ENCODE peak calls at places on chromosomes 1 and 21, in seven cellular contexts. J is GM12878, P is H1, X is GM12892, V is K562, Y is SK-N-SH, N is HepG2. K is an unnamed sample.

GRCh38 chr1:207035877-207036558 is 3.5 kb upstream of the C1orf116 start:
- DNase-seq in V (no peak), J (no peak), P (no peak), X (no peak), N (no peak), Y (no peak), K (no peak)

GRCh38 chr1:201653238-201653637 is 114.3 kb downstream of the NAV1 start:
- DNase-seq in N (no peak), J (no peak), Y (no peak), P (no peak), X (no peak), V (no peak), K (no peak)

GRCh38 chr1:179708434-179709195 is 34.5 kb upstream of the FAM163A start:
- DNase-seq in P (no peak), V (no peak), X (no peak), J (no peak), N (no peak), Y (no peak), K (no peak)

GRCh38 chr1:183859865-183860264 is 54.9 kb downstream of the RGL1 start:
- DNase-seq in N (peak), P (no peak), J (no peak), V (no peak), Y (no peak), X (no peak), K (no peak)

GRCh38 chr1:55179177-55179835 is 35.9 kb downstream of the USP24 start:
- DNase-seq in P (no peak), J (no peak), Y (no peak), V (peak), X (no peak), N (no peak), K (no peak)

GRCh38 chr1:71908871-71909390 is 373.4 kb downstream of the NEGR1 start:
- DNase-seq in X (no peak), N (no peak), V (no peak), P (no peak), Y (no peak), J (no peak), K (no peak)

GRCh38 chr1:98121661-98122060 is 200.8 kb upstream of the DPYD start:
- DNase-seq in Y (no peak), X (no peak), N (no peak), V (no peak), P (no peak), J (no peak), K (no peak)

GRCh38 chr1:152745289-152745704 is 12.5 kb upstream of the KPRP start:
- DNase-seq in N (peak), J (no peak), X (no peak), V (no peak), Y (no peak), P (no peak), K (no peak)

GRCh38 chr1:100250264-100250663 is 630 bp upstream of the DBT start:
- DNase-seq in Y (no peak), J (no peak), X (no peak), N (no peak), P (no peak), V (no peak), K (no peak)

GRCh38 chr1:30445449-30445848 is 277.9 kb downstream of the MATN1 start:
- DNase-seq in Y (no peak), X (no peak), N (no peak), P (peak), V (no peak), J (no peak), K (no peak)

GRCh38 chr1:6485937-6486250 is 5.6 kb downstream of the PLEKHG5 start:
- DNase-seq in J (no peak), Y (no peak), N (no peak), P (no peak), V (no peak), X (no peak), K (no peak)

GRCh38 chr1:45375104-45376090 is 35.2 kb upstream of the MUTYH start:
- DNase-seq in N (no peak), P (no peak), V (no peak), J (no peak), Y (no peak), X (no peak), K (no peak)

GRCh38 chr1:93338426-93338825 is 7.3 kb upstream of the DR1 start:
- DNase-seq in X (no peak), V (no peak), N (no peak), J (no peak), P (no peak), Y (no peak), K (no peak)

GRCh38 chr21:42118121-42118795 is 47.1 kb downstream of the UMODL1 start:
- DNase-seq in X (no peak), N (no peak), J (no peak), V (no peak), Y (no peak), P (no peak), K (no peak)

GRCh38 chr1:94069649-94070285 is 51.2 kb downstream of the ABCA4 start:
- DNase-seq in J (no peak), P (no peak), N (no peak), Y (no peak), V (no peak), X (no peak), K (no peak)

GRCh38 chr21:28624626-28625025 is 368.1 kb downstream of the LTN1 start:
- DNase-seq in N (no peak), X (no peak), J (no peak), Y (no peak), P (no peak), V (no peak), K (no peak)

GRCh38 chr1:64845831-64846425 is 101.1 kb downstream of the RAVER2 start:
- DNase-seq in N (no peak), P (no peak), V (no peak), J (no peak), X (no peak), Y (no peak), K (no peak)

GRCh38 chr1:155964193-155964592 is 14.2 kb downstream of the ARHGEF2 start:
- DNase-seq in J (no peak), N (no peak), X (no peak), Y (no peak), P (no peak), V (no peak), K (no peak)

GRCh38 chr1:17438176-17438976 is 1.1 kb downstream of the RCC2 start:
- DNase-seq in J (no peak), Y (peak), P (peak), V (peak), N (peak), X (peak), K (no peak)

GRCh38 chr1:9852410-9853301 is 28.9 kb upstream of the CLSTN1 start:
- DNase-seq in J (no peak), N (no peak), V (no peak), X (no peak), Y (peak), P (no peak), K (no peak)

GRCh38 chr1:192973202-192973601 is 86.0 kb downstream of the UCHL5 start:
- DNase-seq in X (no peak), Y (no peak), J (no peak), N (no peak), V (no peak), P (no peak), K (no peak)

GRCh38 chr1:151905070-151905442 is 4.3 kb downstream of the THEM4 start:
- DNase-seq in J (no peak), Y (no peak), N (no peak), P (no peak), V (no peak), X (no peak), K (no peak)

GRCh38 chr1:109083495-109083894 is 7.1 kb upstream of the TMEM167B start:
- DNase-seq in X (no peak), V (no peak), Y (no peak), N (no peak), P (no peak), J (no peak), K (no peak)

GRCh38 chr1:53643881-53644390 is 95.0 kb downstream of the GLIS1 start:
- DNase-seq in N (no peak), X (no peak), Y (no peak), J (no peak), P (no peak), V (no peak), K (no peak)

GRCh38 chr1:93704063-93704462 is 22.4 kb upstream of the BCAR3 start:
- DNase-seq in V (no peak), P (no peak), Y (no peak), J (peak), X (no peak), N (no peak), K (peak)

GRCh38 chr1:216119600-216119999 is 303.6 kb downstream of the USH2A start:
- DNase-seq in V (no peak), Y (peak), P (no peak), X (no peak), J (no peak), N (peak), K (no peak)

GRCh38 chr1:47469910-47470309 is 32.1 kb downstream of the FOXD2 start:
- DNase-seq in N (no peak), Y (no peak), P (no peak), J (no peak), X (no peak), V (peak), K (no peak)

GRCh38 chr1:110390096-110390495 is 730 bp downstream of the SLC16A4 start:
- DNase-seq in V (peak), N (no peak), Y (no peak), J (no peak), X (no peak), P (no peak), K (no peak)

GRCh38 chr1:202961220-202961880 is 3.2 kb upstream of the ADIPOR1 start:
- DNase-seq in N (no peak), J (no peak), X (no peak), V (no peak), P (no peak), Y (no peak), K (no peak)

DNA sequence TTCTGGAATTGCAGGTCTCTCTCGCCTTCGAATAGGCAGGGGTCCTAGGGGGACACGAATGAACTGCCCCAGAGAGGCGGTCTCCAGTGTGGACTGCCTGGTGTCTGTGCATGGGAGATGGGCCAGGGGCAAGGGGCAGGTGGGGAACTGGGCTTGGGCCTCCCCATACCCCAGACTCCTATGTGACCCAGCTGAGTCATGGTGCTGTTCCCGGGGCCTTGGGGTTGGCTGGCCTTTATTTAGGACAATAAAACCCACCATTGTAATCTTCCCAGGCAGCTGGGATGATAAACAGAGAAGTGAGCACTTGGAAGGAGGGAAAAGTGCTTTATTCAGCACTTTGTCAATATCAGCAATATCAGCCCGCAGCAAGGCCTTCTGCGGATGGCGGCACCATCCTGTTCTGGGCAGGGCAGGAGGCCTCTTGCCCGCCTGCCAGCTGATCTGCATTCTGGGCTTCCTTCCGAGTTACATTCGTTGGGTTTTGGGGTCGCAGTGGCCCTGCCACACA is 209.0 kb upstream of the TMEM51 start:
- DNase-seq in X (no peak), Y (no peak), N (no peak), P (no peak), J (no peak), V (no peak), K (no peak)
- TF ChIP-seq POLR2AphosphoS5 in X (no peak), Y (no peak), N (no peak), P (no peak), J (no peak), V (no peak), K (no peak)

DNA sequence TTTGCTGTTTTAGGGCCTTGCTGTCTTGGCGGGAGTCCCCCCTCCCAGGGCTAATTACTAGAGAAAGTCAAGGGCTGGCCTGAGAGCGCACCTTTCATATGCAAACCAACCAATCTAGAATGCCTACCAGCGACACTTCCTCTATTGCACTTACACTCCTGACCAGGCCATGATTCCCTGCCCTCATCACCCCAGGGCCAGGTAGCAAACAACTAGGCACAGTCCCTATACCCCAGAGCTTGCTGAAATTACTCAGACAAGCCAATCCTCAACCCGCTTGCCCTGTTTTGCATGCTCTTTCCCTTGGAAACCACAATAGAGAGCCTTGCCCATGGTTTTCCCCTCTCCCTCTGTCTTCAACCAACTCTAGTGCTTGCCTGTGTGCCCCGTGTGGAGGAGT is 70.3 kb downstream of the URB2 start:
- DNase-seq in Y (no peak), V (no peak), J (peak), P (no peak), X (no peak), N (no peak), K (no peak)
- TF ChIP-seq TAF1 in Y (no peak), V (no peak), J (no peak), P (peak), X (no peak), N (no peak), K (no peak)

DNA sequence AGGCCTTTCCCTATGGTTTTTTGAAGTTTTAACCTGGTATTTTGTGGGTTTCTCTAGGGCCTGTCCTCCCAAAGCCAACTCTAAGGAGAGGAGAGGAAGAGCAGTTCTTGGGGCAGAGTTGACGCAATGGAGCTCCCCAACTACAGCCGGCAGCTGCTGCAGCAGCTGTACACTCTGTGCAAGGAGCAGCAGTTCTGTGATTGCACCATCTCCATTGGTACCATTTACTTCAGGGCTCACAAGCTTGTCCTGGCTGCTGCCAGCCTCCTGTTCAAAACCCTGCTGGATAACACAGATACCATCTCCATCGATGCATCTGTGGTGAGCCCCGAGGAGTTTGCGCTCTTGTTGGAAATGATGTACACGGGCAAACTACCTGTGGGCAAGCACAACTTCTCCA is 38.2 kb downstream of the ZBTB40 start:
- DNase-seq in N (no peak), Y (no peak), X (no peak), J (no peak), P (no peak), V (no peak), K (no peak)
- TF ChIP-seq POLR2AphosphoS5 in N (no peak), Y (no peak), X (no peak), J (no peak), P (no peak), V (no peak), K (no peak)

GRCh38 chr1:198656500-198656932 is 17.7 kb downstream of the PTPRC start:
- DNase-seq in X (no peak), Y (no peak), P (no peak), V (no peak), J (no peak), N (no peak), K (no peak)
- TF ChIP-seq TAF1 in X (no peak), Y (no peak), P (no peak), V (no peak), J (no peak), N (no peak), K (no peak)

K was measured in GM12891.